ENCODE peak calls at places on chromosomes 6 and 20, in six cellular contexts. V is A549, O is GM23338, D is HepG2, F is HCT116, P is K562. Q is an unnamed sample.

GRCh38 chr6:11423072-11423471 is 114.5 kb upstream of the TMEM170B start:
- DNase-seq in V (no peak), O (no peak), D (no peak), F (no peak), P (no peak), Q (no peak)

GRCh38 chr6:15712813-15713212 is 50.0 kb upstream of the DTNBP1 start:
- DNase-seq in V (no peak), O (no peak), D (no peak), F (no peak), P (no peak), Q (no peak)

GRCh38 chr20:44143896-44144295 is 43.1 kb downstream of the JPH2 start:
- DNase-seq in V (no peak), O (no peak), D (no peak), F (no peak), P (no peak), Q (no peak)

GRCh38 chr20:50200482-50201104 is 10.0 kb downstream of the CEBPB start:
- DNase-seq in V (no peak), O (no peak), D (no peak), F (no peak), P (no peak), Q (no peak)

GRCh38 chr6:45555981-45556771 is 178.4 kb upstream of the SUPT3H start:
- DNase-seq in V (no peak), O (no peak), D (peak), F (no peak), P (no peak), Q (no peak)

GRCh38 chr20:36836591-36837329 is 39.2 kb upstream of the TLDC2 start:
- DNase-seq in V (peak), O (peak), D (peak), F (peak), P (peak), Q (peak)

GRCh38 chr6:82872092-82872635 is 193.5 kb downstream of the UBE3D start:
- DNase-seq in V (no peak), O (no peak), D (peak), F (no peak), P (no peak), Q (no peak)

GRCh38 chr6:6409397-6410030 is 89.1 kb upstream of the F13A1 start:
- DNase-seq in V (no peak), O (peak), D (no peak), F (no peak), P (no peak), Q (no peak)

GRCh38 chr6:80541186-80541585 is 434.7 kb downstream of the BCKDHB start:
- DNase-seq in V (no peak), O (no peak), D (no peak), F (peak), P (no peak), Q (no peak)

GRCh38 chr6:161406633-161407032 is 132.8 kb upstream of the AGPAT4 start:
- DNase-seq in V (no peak), O (no peak), D (no peak), F (peak), P (no peak), Q (no peak)

GRCh38 chr6:41072836-41073202 is at the start of gene NFYA:
- DNase-seq in V (no peak), O (peak), D (no peak), F (no peak), P (peak), Q (no peak)

GRCh38 chr6:113744886-113745285 is 112.3 kb upstream of the MARCKS start:
- DNase-seq in V (no peak), O (no peak), D (no peak), F (no peak), P (no peak), Q (no peak)

GRCh38 chr6:75155586-75155985 is 50.3 kb downstream of the COL12A1 start:
- DNase-seq in V (no peak), O (no peak), D (no peak), F (no peak), P (no peak), Q (no peak)

GRCh38 chr20:18101125-18101820 is 36.4 kb upstream of the KAT14 start:
- DNase-seq in V (no peak), O (peak), D (no peak), F (no peak), P (no peak), Q (no peak)

GRCh38 chr20:50462093-50462685 is 48.0 kb upstream of the PTPN1 start:
- DNase-seq in V (no peak), O (no peak), D (no peak), F (no peak), P (no peak), Q (no peak)

GRCh38 chr6:24721461-24722215 is 2.7 kb upstream of the C6orf62 start:
- DNase-seq in V (peak), O (no peak), D (no peak), F (no peak), P (no peak), Q (no peak)

GRCh38 chr6:33683051-33683571 is 28.4 kb downstream of the UQCC2 start:
- DNase-seq in V (no peak), O (no peak), D (no peak), F (no peak), P (no peak), Q (no peak)

GRCh38 chr20:50464026-50464724 is 46.0 kb upstream of the PTPN1 start:
- DNase-seq in V (peak), O (peak), D (peak), F (no peak), P (peak), Q (peak)

GRCh38 chr6:7642784-7643183 is 52.8 kb downstream of the SNRNP48 start:
- DNase-seq in V (no peak), O (no peak), D (no peak), F (no peak), P (no peak), Q (no peak)

GRCh38 chr6:141212296-141212695 is 920.4 kb upstream of the GJE1 start:
- DNase-seq in V (no peak), O (no peak), D (no peak), F (peak), P (no peak), Q (no peak)

GRCh38 chr6:53579338-53579737 is 34.4 kb upstream of the GCLC start:
- DNase-seq in V (no peak), O (no peak), D (no peak), F (no peak), P (no peak), Q (no peak)

GRCh38 chr6:162058281-162058875 is 669.2 kb downstream of the PRKN start:
- DNase-seq in V (peak), O (no peak), D (peak), F (peak), P (no peak), Q (no peak)

GRCh38 chr20:40471261-40471629 is 217.8 kb downstream of the MAFB start:
- DNase-seq in V (no peak), O (peak), D (no peak), F (no peak), P (peak), Q (no peak)

GRCh38 chr6:4947716-4948115 is 56.1 kb downstream of the RPP40 start:
- DNase-seq in V (no peak), O (no peak), D (no peak), F (no peak), P (no peak), Q (no peak)

GRCh38 chr6:85795966-85796365 is 153.3 kb upstream of the SYNCRIP start:
- DNase-seq in V (no peak), O (no peak), D (no peak), F (no peak), P (no peak), Q (no peak)

GRCh38 chr6:85404497-85405174 is 45.2 kb upstream of the NT5E start:
- DNase-seq in V (peak), O (no peak), D (peak), F (peak), P (no peak), Q (peak)

GRCh38 chr6:3693879-3694278 is 57.6 kb downstream of the PXDC1 start:
- DNase-seq in V (no peak), O (no peak), D (no peak), F (no peak), P (no peak), Q (no peak)

DNA sequence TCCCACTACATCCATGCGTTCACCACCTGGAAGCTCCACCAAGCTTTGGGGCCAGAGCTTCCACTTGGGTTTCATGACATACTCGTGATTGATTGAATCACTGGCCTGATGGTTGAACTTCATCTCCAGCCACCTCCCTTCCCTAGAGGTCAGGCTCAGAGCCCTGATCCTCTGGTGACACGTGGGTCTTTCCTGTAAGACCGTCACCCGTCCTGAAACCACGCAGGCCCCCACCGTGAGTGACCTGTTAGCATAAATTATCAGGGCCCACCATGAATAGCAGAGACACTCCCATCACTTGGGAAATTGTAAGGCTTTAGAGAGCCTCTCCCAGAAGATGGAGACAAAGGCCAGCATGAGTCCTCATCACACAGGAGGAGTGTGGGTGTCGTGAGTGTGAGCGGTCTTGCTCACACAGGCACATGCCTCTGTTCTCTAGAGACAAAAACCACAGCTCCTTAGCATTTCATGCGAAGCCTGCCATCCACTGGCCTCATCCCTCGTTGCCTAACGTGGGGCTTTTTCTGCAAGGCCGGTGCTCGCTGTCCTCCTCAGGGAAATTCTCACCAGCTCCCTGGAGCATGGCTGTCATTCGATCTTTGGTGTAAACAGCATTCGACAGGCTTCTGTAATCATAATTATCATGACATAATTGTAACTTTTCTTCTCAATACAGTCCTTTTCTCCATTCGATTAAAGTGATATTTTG is 65.1 kb upstream of the DUSP22 start:
- DNase-seq in V (no peak), O (no peak), D (no peak), F (no peak), P (no peak), Q (no peak)
- TF ChIP-seq REST in V (no peak), O (no peak), D (no peak), F (no peak), P (no peak), Q (no peak)

GRCh38 chr20:52235129-52235528 is 43.5 kb upstream of the ZFP64 start:
- DNase-seq in V (no peak), O (no peak), D (no peak), F (no peak), P (no peak), Q (no peak)

GRCh38 chr20:52226370-52226769 is 34.8 kb upstream of the ZFP64 start:
- DNase-seq in V (no peak), O (no peak), D (peak), F (no peak), P (no peak), Q (no peak)

GRCh38 chr20:52231230-52231746 is 39.7 kb upstream of the ZFP64 start:
- DNase-seq in V (peak), O (no peak), D (peak), F (no peak), P (no peak), Q (no peak)

GRCh38 chr20:52234302-52235045 is 42.9 kb upstream of the ZFP64 start:
- DNase-seq in V (no peak), O (no peak), D (peak), F (no peak), P (no peak), Q (no peak)

GRCh38 chr20:52230406-52230805 is 38.8 kb upstream of the ZFP64 start:
- DNase-seq in V (no peak), O (no peak), D (no peak), F (no peak), P (no peak), Q (no peak)
- TF ChIP-seq REST in V (no peak), O (no peak), D (no peak), F (no peak), P (no peak), Q (no peak)

DNA sequence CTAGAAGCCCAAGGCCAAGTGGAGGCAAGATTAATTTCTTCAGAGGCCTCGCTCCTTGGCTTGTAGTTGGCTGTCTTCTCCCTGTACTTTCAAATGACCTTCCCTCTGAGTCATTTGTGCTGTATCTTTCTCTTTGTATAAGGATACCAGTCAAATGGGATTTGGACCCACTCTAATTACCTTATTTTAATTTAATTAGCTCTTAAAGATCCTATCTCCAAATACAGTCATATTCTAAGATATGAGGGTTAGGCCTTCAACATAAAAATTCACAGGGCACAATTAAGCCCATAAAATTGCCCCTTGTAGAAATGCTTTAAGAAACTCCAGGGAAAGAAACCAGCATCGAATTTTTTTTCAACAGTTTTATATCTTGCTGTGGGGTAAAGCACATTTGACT is 706.2 kb downstream of the KIF16B start:
- DNase-seq in V (no peak), O (no peak), D (no peak), F (no peak), P (no peak), Q (no peak)
- TF ChIP-seq REST in V (no peak), O (no peak), D (no peak), F (no peak), P (no peak), Q (no peak)

GRCh38 chr6:116018976-116019375 is 41.7 kb downstream of the FRK start:
- DNase-seq in V (no peak), O (no peak), D (no peak), F (no peak), P (no peak), Q (no peak)
- TF ChIP-seq REST in V (no peak), O (no peak), D (no peak), F (no peak), P (no peak), Q (no peak)

GRCh38 chr20:58297394-58297793 is 12.1 kb upstream of the RAB22A start:
- DNase-seq in V (no peak), O (no peak), D (no peak), F (no peak), P (no peak), Q (no peak)
- TF ChIP-seq REST in V (no peak), O (no peak), D (no peak), F (no peak), P (no peak), Q (no peak)

DNA sequence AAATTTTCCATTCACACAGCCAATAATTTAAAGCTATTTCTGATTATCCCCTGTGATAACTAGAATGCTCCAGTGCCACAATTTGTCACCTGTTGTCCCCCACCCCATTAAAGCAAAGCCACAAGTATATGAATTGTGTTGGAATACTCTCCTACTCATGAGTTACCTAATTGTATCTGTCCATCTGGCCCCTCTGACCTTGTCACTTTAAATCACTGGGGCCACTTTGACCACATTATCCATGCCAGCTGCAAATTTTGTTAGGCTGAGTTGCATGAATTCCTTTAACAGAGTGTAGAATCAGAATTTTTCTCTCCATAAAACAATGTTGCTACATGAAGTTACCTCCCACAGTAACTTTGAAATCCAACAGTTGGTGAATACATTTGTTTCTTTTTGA is 204.6 kb downstream of the MEI4 start:
- DNase-seq in V (no peak), O (no peak), D (no peak), F (no peak), P (no peak), Q (no peak)
- TF ChIP-seq REST in V (no peak), O (no peak), D (no peak), F (no peak), P (no peak), Q (no peak)

Q was measured in Panc1.